ENCODE peak calls at places on chromosome X, in six cellular contexts. Y is brain microvascular endothelial cell, O is mesothelial cell of epicardium, S is left lung, K is AG09309, C is GM20000. Q is an unnamed sample.

GRCh38 chrX:17617794-17618193 is 119.5 kb upstream of the SCML1 start:
- DNase-seq in K (no peak), Y (no peak), S (no peak), C (no peak), O (no peak), Q (no peak)

GRCh38 chrX:42715689-42716022 is 62.3 kb downstream of the PPP1R2C start:
- DNase-seq in O (no peak), K (no peak), C (no peak), S (no peak), Y (no peak), Q (no peak)

GRCh38 chrX:39905475-39905889 is 192.3 kb downstream of the BCOR start:
- DNase-seq in S (no peak), C (no peak), K (no peak), Y (no peak), O (no peak), Q (no peak)

GRCh38 chrX:40863671-40864070 is 128.3 kb upstream of the MED14 start:
- DNase-seq in K (no peak), Y (no peak), C (no peak), S (no peak), O (no peak), Q (no peak)

GRCh38 chrX:18983711-18984380 is at the start of gene PHKA2:
- DNase-seq in K (no peak), C (no peak), O (no peak), Y (peak), S (peak), Q (peak)

GRCh38 chrX:130704053-130705038 is 198.7 kb downstream of the ENOX2 start:
- DNase-seq in Y (peak), C (no peak), O (no peak), K (no peak), S (no peak), Q (no peak)

GRCh38 chrX:41308884-41309655 is 24.9 kb upstream of the DDX3X start:
- DNase-seq in K (no peak), S (no peak), O (no peak), Y (no peak), C (no peak), Q (no peak)

GRCh38 chrX:56564921-56565861 is 1.8 kb downstream of the UBQLN2 start:
- DNase-seq in K (no peak), Y (no peak), S (no peak), C (no peak), O (no peak), Q (no peak)

GRCh38 chrX:71128166-71128833 is 9.9 kb downstream of the MED12 start:
- DNase-seq in K (no peak), Y (no peak), S (no peak), C (no peak), O (no peak), Q (no peak)

GRCh38 chrX:74492720-74493201 is 71.5 kb downstream of the SLC16A2 start:
- DNase-seq in S (no peak), C (no peak), K (no peak), Y (no peak), O (no peak), Q (no peak)

GRCh38 chrX:37879692-37880091 is 32.3 kb upstream of the DYNLT3 start:
- DNase-seq in S (no peak), Y (no peak), C (no peak), O (no peak), K (no peak), Q (no peak)

GRCh38 chrX:103629295-103630170 is 758 bp downstream of the TCEAL1 start:
- DNase-seq in K (peak), C (peak), O (no peak), S (peak), Y (peak), Q (no peak)

GRCh38 chrX:109684136-109684535 is 48.9 kb downstream of the ACSL4 start:
- DNase-seq in K (no peak), S (no peak), Y (peak), O (no peak), C (no peak), Q (no peak)

GRCh38 chrX:1912193-1912592 is 297.3 kb downstream of the ASMT start:
- DNase-seq in O (no peak), Y (no peak), C (no peak), K (no peak), S (no peak), Q (no peak)

GRCh38 chrX:54415534-54416350 is 24.5 kb upstream of the TSR2 start:
- DNase-seq in O (no peak), Y (no peak), C (no peak), K (no peak), S (no peak), Q (no peak)

GRCh38 chrX:2423293-2423692 is 77.5 kb downstream of the DHRSX start:
- DNase-seq in O (no peak), Y (peak), K (peak), C (no peak), S (no peak), Q (no peak)

GRCh38 chrX:17531500-17531899 is 156.5 kb downstream of the NHS start:
- DNase-seq in K (no peak), Y (no peak), S (no peak), C (no peak), O (no peak), Q (no peak)

GRCh38 chrX:133849676-133850075 is 135.7 kb downstream of the GPC3 start:
- DNase-seq in Y (no peak), S (no peak), O (no peak), K (no peak), C (no peak), Q (no peak)

GRCh38 chrX:39174761-39175417 is 373.6 kb downstream of the MID1IP1 start:
- DNase-seq in K (no peak), O (no peak), Y (no peak), S (no peak), C (no peak), Q (no peak)

GRCh38 chrX:19214248-19214787 is 92.0 kb upstream of the ADGRG2 start:
- DNase-seq in C (no peak), Y (no peak), K (no peak), S (no peak), O (no peak), Q (no peak)

GRCh38 chrX:72621163-72621562 is 48.5 kb upstream of the HDAC8 start:
- DNase-seq in K (no peak), O (no peak), S (no peak), Y (no peak), C (no peak), Q (no peak)

GRCh38 chrX:129965166-129965565 is 17.3 kb upstream of the BCORL1 start:
- DNase-seq in S (no peak), C (no peak), O (no peak), Y (no peak), K (no peak), Q (no peak)

GRCh38 chrX:41921492-41922124 is 1.7 kb downstream of the CASK start:
- DNase-seq in K (peak), C (peak), O (no peak), Y (no peak), S (no peak), Q (no peak)

GRCh38 chrX:118520206-118520857 is 24.7 kb downstream of the DOCK11 start:
- DNase-seq in Y (peak), C (no peak), S (no peak), K (no peak), O (no peak), Q (no peak)

GRCh38 chrX:108484251-108484650 is 44.6 kb downstream of the COL4A5 start:
- DNase-seq in Y (no peak), S (no peak), C (no peak), O (no peak), K (no peak), Q (no peak)

GRCh38 chrX:15576019-15576418 is 24.7 kb downstream of the ACE2 start:
- DNase-seq in Y (no peak), C (no peak), S (no peak), O (no peak), K (no peak), Q (no peak)

GRCh38 chrX:135050603-135051002 is 1.3 kb downstream of the RTL8A start:
- DNase-seq in C (no peak), Y (no peak), K (no peak), S (no peak), O (no peak), Q (no peak)

GRCh38 chrX:56233682-56234081 is 1.5 kb downstream of the KLF8 start:
- DNase-seq in Y (no peak), C (peak), S (peak), K (no peak), O (no peak), Q (no peak)

GRCh38 chrX:44974462-44974861 is 101.5 kb downstream of the KDM6A start:
- DNase-seq in K (no peak), C (no peak), O (no peak), S (no peak), Y (peak), Q (no peak)

GRCh38 chrX:68398286-68398685 is 35.0 kb downstream of the OPHN1 start:
- DNase-seq in K (no peak), C (no peak), O (no peak), Y (no peak), S (no peak), Q (no peak)

GRCh38 chrX:123851010-123851409 is 8.8 kb upstream of the XIAP start:
- DNase-seq in Y (no peak), C (no peak), O (no peak), K (no peak), S (no peak), Q (no peak)

GRCh38 chrX:48696301-48697181 is at the start of gene SUV39H1:
- DNase-seq in K (no peak), S (peak), O (peak), Y (peak), C (peak), Q (peak)

GRCh38 chrX:136849395-136849794 is 31.1 kb downstream of the RBMX start:
- DNase-seq in O (no peak), C (no peak), Y (no peak), K (no peak), S (no peak), Q (no peak)

GRCh38 chrX:2632533-2633504 is 58.3 kb upstream of the CD99 start:
- DNase-seq in Y (peak), K (no peak), C (no peak), O (no peak), S (no peak), Q (no peak)

GRCh38 chrX:1877780-1878179 is 262.9 kb downstream of the ASMT start:
- DNase-seq in K (no peak), S (no peak), C (no peak), Y (no peak), O (no peak), Q (no peak)

GRCh38 chrX:152810403-152810802 is 20.2 kb downstream of the CETN2 start:
- DNase-seq in Y (no peak), O (no peak), S (no peak), C (no peak), K (no peak), Q (no peak)